ENCODE peak calls at places on chromosome 9, in nine cellular contexts. S, C, Y, N, I, B, E, Q and G are unnamed samples.

GRCh38 chr9:123425836-123426365 is 69.9 kb downstream of the CRB2 start:
- DNase-seq in S (no peak), C (no peak), Y (peak), N (no peak), I (no peak), B (no peak), E (no peak), Q (no peak), G (no peak)

GRCh38 chr9:81563739-81564138 is 125.6 kb downstream of the TLE1 start:
- DNase-seq in S (no peak), C (no peak), Y (no peak), N (no peak), I (no peak), B (no peak), E (no peak), Q (no peak), G (no peak)

GRCh38 chr9:121698627-121699270 is 47.3 kb downstream of the DAB2IP start:
- DNase-seq in S (no peak), C (no peak), Y (peak), N (peak), I (peak), B (peak), E (peak), Q (no peak), G (peak)

GRCh38 chr9:98808411-98808815 is 943 bp downstream of the GALNT12 start:
- DNase-seq in S (no peak), C (no peak), Y (no peak), N (no peak), I (peak), B (no peak), E (peak), Q (no peak), G (no peak)

GRCh38 chr9:69391487-69391886 is 66.5 kb downstream of the ENTREP1 start:
- DNase-seq in S (no peak), C (no peak), Y (no peak), N (no peak), I (no peak), B (no peak), E (no peak), Q (no peak), G (no peak)

GRCh38 chr9:12956261-12956660 is 181.4 kb downstream of the LURAP1L start:
- DNase-seq in S (no peak), C (no peak), Y (no peak), N (peak), I (no peak), B (no peak), E (no peak), Q (no peak), G (no peak)

GRCh38 chr9:132372177-132373095 is 17.6 kb upstream of the SETX start:
- DNase-seq in S (peak), C (no peak), Y (peak), N (peak), I (no peak), B (no peak), E (no peak), Q (peak), G (peak)

GRCh38 chr9:37340961-37341360 is 81.5 kb upstream of the GRHPR start:
- DNase-seq in S (no peak), C (no peak), Y (no peak), N (peak), I (no peak), B (no peak), E (no peak), Q (no peak), G (no peak)

GRCh38 chr9:10008101-10008799 is 604.6 kb downstream of the PTPRD start:
- DNase-seq in S (no peak), C (no peak), Y (no peak), N (peak), I (peak), B (no peak), E (no peak), Q (no peak), G (no peak)

GRCh38 chr9:37390759-37391158 is 31.7 kb upstream of the GRHPR start:
- DNase-seq in S (peak), C (no peak), Y (no peak), N (no peak), I (peak), B (peak), E (no peak), Q (no peak), G (no peak)

GRCh38 chr9:125690679-125691078 is 16.3 kb downstream of the MAPKAP1 start:
- DNase-seq in S (no peak), C (no peak), Y (no peak), N (no peak), I (no peak), B (no peak), E (no peak), Q (no peak), G (no peak)

GRCh38 chr9:3931996-3932906 is 367.6 kb downstream of the GLIS3 start:
- DNase-seq in S (no peak), C (no peak), Y (no peak), N (no peak), I (no peak), B (no peak), E (no peak), Q (no peak), G (no peak)

GRCh38 chr9:69822091-69822750 is 1.6 kb downstream of the CFAP95 start:
- DNase-seq in S (peak), C (no peak), Y (no peak), N (peak), I (peak), B (no peak), E (no peak), Q (no peak), G (no peak)

GRCh38 chr9:14326264-14326826 is 12.4 kb upstream of the NFIB start:
- DNase-seq in S (peak), C (peak), Y (no peak), N (no peak), I (no peak), B (no peak), E (no peak), Q (no peak), G (no peak)

GRCh38 chr9:26261503-26262330 is 583.5 kb upstream of the TUSC1 start:
- DNase-seq in S (peak), C (peak), Y (no peak), N (no peak), I (peak), B (no peak), E (no peak), Q (no peak), G (no peak)

GRCh38 chr9:134883040-134883782 is 2.6 kb downstream of the FCN2 start:
- DNase-seq in S (no peak), C (no peak), Y (no peak), N (no peak), I (no peak), B (no peak), E (no peak), Q (no peak), G (no peak)

GRCh38 chr9:135821733-135822382 is 85.5 kb downstream of the CAMSAP1 start:
- DNase-seq in S (no peak), C (no peak), Y (no peak), N (no peak), I (no peak), B (no peak), E (no peak), Q (no peak), G (no peak)

GRCh38 chr9:127263664-127264063 is 910 bp upstream of the GARNL3 start:
- DNase-seq in S (no peak), C (no peak), Y (no peak), N (peak), I (no peak), B (no peak), E (no peak), Q (peak), G (peak)

GRCh38 chr9:38284039-38284767 is 108.3 kb upstream of the ALDH1B1 start:
- DNase-seq in S (no peak), C (no peak), Y (no peak), N (no peak), I (no peak), B (no peak), E (no peak), Q (no peak), G (no peak)

GRCh38 chr9:110371411-110372013 is 33.8 kb upstream of the TXNDC8 start:
- DNase-seq in S (no peak), C (no peak), Y (no peak), N (no peak), I (no peak), B (peak), E (no peak), Q (no peak), G (no peak)

GRCh38 chr9:136240941-136241340 is 4.7 kb downstream of the QSOX2 start:
- DNase-seq in S (no peak), C (no peak), Y (no peak), N (no peak), I (no peak), B (no peak), E (no peak), Q (no peak), G (no peak)

GRCh38 chr9:121743441-121744001 is 92.1 kb downstream of the DAB2IP start:
- DNase-seq in S (peak), C (peak), Y (peak), N (no peak), I (peak), B (peak), E (peak), Q (peak), G (peak)

GRCh38 chr9:84304166-84304565 is 36.4 kb downstream of the SLC28A3 start:
- DNase-seq in S (no peak), C (no peak), Y (no peak), N (no peak), I (no peak), B (no peak), E (no peak), Q (no peak), G (no peak)

GRCh38 chr9:105656131-105656921 is 5.9 kb upstream of the TAL2 start:
- DNase-seq in S (peak), C (no peak), Y (peak), N (peak), I (peak), B (peak), E (peak), Q (no peak), G (peak)

GRCh38 chr9:91195372-91196012 is 166.2 kb downstream of the AUH start:
- DNase-seq in S (no peak), C (no peak), Y (no peak), N (no peak), I (no peak), B (no peak), E (peak), Q (no peak), G (no peak)

GRCh38 chr9:21266733-21267132 is 26.9 kb upstream of the IFNA14 start:
- DNase-seq in S (no peak), C (no peak), Y (no peak), N (no peak), I (peak), B (no peak), E (no peak), Q (no peak), G (no peak)

GRCh38 chr9:33453286-33453882 is 6.0 kb upstream of the AQP3 start:
- DNase-seq in S (no peak), C (no peak), Y (no peak), N (no peak), I (no peak), B (no peak), E (no peak), Q (no peak), G (no peak)

GRCh38 chr9:96130970-96131369 is 171.0 kb downstream of the HSD17B3 start:
- DNase-seq in S (no peak), C (no peak), Y (no peak), N (no peak), I (no peak), B (no peak), E (no peak), Q (no peak), G (no peak)

GRCh38 chr9:136545065-136545965 is 533 bp downstream of the NOTCH1 start:
- DNase-seq in S (no peak), C (no peak), Y (peak), N (peak), I (no peak), B (no peak), E (no peak), Q (no peak), G (no peak)

GRCh38 chr9:113898596-113898995 is 22.5 kb downstream of the ZNF618 start:
- DNase-seq in S (no peak), C (no peak), Y (no peak), N (no peak), I (no peak), B (no peak), E (no peak), Q (no peak), G (no peak)

GRCh38 chr9:72997387-72997995 is 44.6 kb upstream of the ALDH1A1 start:
- DNase-seq in S (peak), C (no peak), Y (no peak), N (no peak), I (no peak), B (no peak), E (no peak), Q (no peak), G (no peak)

GRCh38 chr9:22650145-22650544 is 203.5 kb downstream of the DMRTA1 start:
- DNase-seq in S (no peak), C (no peak), Y (no peak), N (no peak), I (no peak), B (no peak), E (no peak), Q (no peak), G (no peak)

GRCh38 chr9:83432104-83432627 is 106.0 kb downstream of the FRMD3 start:
- DNase-seq in S (peak), C (peak), Y (peak), N (peak), I (peak), B (no peak), E (peak), Q (peak), G (peak)

GRCh38 chr9:99906403-99907207 is at the start of gene STX17:
- DNase-seq in S (peak), C (peak), Y (peak), N (peak), I (peak), B (peak), E (peak), Q (peak), G (peak)

GRCh38 chr9:36462245-36462644 is 62.2 kb upstream of the RNF38 start:
- DNase-seq in S (no peak), C (no peak), Y (no peak), N (no peak), I (no peak), B (no peak), E (no peak), Q (no peak), G (no peak)

GRCh38 chr9:120901704-120902103 is 24.7 kb upstream of the PHF19 start:
- DNase-seq in S (no peak), C (no peak), Y (no peak), N (no peak), I (no peak), B (no peak), E (no peak), Q (no peak), G (no peak)

GRCh38 chr9:22452415-22453010 is 5.9 kb downstream of the DMRTA1 start:
- DNase-seq in S (peak), C (no peak), Y (peak), N (peak), I (peak), B (peak), E (no peak), Q (peak), G (peak)

DNA sequence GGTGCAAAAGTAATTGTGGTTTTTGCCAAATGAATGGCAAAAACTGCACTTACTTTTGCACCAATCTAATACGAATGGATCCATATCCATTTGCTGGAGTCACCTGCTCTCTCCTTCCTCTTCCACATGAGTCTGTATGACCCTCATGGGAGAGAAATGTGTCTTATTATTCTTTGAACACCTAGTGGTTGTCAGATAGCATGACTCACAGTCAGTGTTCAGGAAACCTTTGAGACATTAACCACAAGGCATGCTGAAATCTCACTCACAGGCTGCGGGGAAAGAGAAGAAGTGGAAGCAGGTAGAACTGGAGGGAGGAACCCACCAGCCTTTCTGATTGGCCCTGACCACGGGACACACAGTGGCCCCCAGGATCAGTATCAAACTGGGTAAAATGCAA is 222.8 kb upstream of the KLF4 start:
- DNase-seq in S (peak), C (no peak), Y (no peak), N (no peak), I (no peak), B (no peak), E (no peak), Q (no peak), G (no peak)
- TF ChIP-seq CTCF in S (no peak), C (no peak), Y (peak), N (no peak), I (no peak), B (peak), E (no peak), Q (no peak), G (no peak)

GRCh38 chr9:2819165-2819564 is 24.7 kb downstream of the PUM3 start:
- DNase-seq in S (no peak), C (no peak), Y (no peak), N (no peak), I (no peak), B (no peak), E (no peak), Q (no peak), G (no peak)

GRCh38 chr9:2815661-2816060 is 28.2 kb downstream of the PUM3 start:
- DNase-seq in S (no peak), C (no peak), Y (no peak), N (no peak), I (no peak), B (no peak), E (no peak), Q (no peak), G (no peak)

GRCh38 chr9:2817987-2818386 is 25.9 kb downstream of the PUM3 start:
- DNase-seq in S (no peak), C (no peak), Y (no peak), N (no peak), I (no peak), B (peak), E (no peak), Q (no peak), G (no peak)

GRCh38 chr9:2818486-2819121 is 25.3 kb downstream of the PUM3 start:
- DNase-seq in S (no peak), C (no peak), Y (no peak), N (no peak), I (no peak), B (no peak), E (no peak), Q (no peak), G (no peak)

GRCh38 chr9:2816476-2817141 is 27.3 kb downstream of the PUM3 start:
- DNase-seq in S (no peak), C (no peak), Y (no peak), N (no peak), I (peak), B (no peak), E (peak), Q (no peak), G (no peak)
- H3K4me3 ChIP-seq in S (no peak), C (no peak), Y (no peak), N (no peak), I (no peak), B (no peak), E (no peak), Q (no peak), G (no peak)

DNA sequence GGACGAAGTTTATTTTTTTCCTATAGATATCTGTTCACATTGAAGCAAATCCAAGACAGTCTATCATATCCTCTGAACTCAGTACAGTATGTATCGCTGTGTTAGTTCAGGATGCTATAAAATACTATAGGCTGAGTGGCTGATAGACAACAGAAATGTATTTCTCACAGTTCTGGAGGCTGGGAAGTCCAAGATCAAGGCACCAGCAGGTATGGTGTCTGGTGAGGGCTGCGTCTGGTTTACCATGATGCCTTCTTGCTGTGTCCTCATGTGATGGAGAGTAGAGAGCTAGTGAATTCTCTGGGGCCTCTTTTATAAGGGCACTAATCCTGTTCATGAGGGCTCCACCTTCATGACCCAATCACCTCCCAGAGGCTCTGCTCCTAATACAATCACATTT is 46.3 kb upstream of the GADD45G start:
- DNase-seq in S (no peak), C (no peak), Y (no peak), N (no peak), I (no peak), B (no peak), E (no peak), Q (no peak), G (no peak)
- TF ChIP-seq CTCF in S (no peak), C (no peak), Y (no peak), N (no peak), I (no peak), B (no peak), E (no peak), Q (no peak), G (no peak)

GRCh38 chr9:119003882-119004617 is 365.2 kb downstream of the BRINP1 start:
- DNase-seq in S (no peak), C (no peak), Y (no peak), N (no peak), I (no peak), B (no peak), E (no peak), Q (no peak), G (no peak)
- H3K4me3 ChIP-seq in S (no peak), C (no peak), Y (no peak), N (no peak), I (no peak), B (no peak), E (no peak), Q (no peak), G (no peak)